ENCODE peak calls at places on chromosome 13, in eight cellular contexts. V is lower leg skin, U is pancreas, Y is choroid plexus epithelial cell, W is tibial artery, G is spleen, L is lower lobe of right lung, X is glutamatergic neuron. H is an unnamed sample.

GRCh38 chr13:103799028-103799427 is 732.8 kb upstream of the SLC10A2 start:
- DNase-seq in V (no peak), U (no peak), Y (peak), W (no peak), G (no peak), L (no peak), X (no peak), H (no peak)

GRCh38 chr13:20848203-20848602 is 54.3 kb downstream of the XPO4 start:
- DNase-seq in V (no peak), U (no peak), Y (no peak), W (no peak), G (no peak), L (no peak), X (no peak), H (no peak)

GRCh38 chr13:33536639-33537425 is 251.3 kb upstream of the STARD13 start:
- DNase-seq in V (no peak), U (no peak), Y (peak), W (no peak), G (no peak), L (no peak), X (no peak), H (no peak)

GRCh38 chr13:70502944-70503343 is 394.7 kb upstream of the KLHL1 start:
- DNase-seq in V (no peak), U (no peak), Y (no peak), W (no peak), G (no peak), L (no peak), X (no peak), H (no peak)

GRCh38 chr13:46896346-46897138 is at the start of gene HTR2A:
- DNase-seq in V (peak), U (no peak), Y (peak), W (peak), G (peak), L (peak), X (no peak), H (peak)

GRCh38 chr13:24038405-24038804 is 122.1 kb upstream of the SPATA13 start:
- DNase-seq in V (no peak), U (no peak), Y (peak), W (no peak), G (no peak), L (no peak), X (no peak), H (no peak)

GRCh38 chr13:65417953-65418352 is 1812.2 kb downstream of the PCDH9 start:
- DNase-seq in V (no peak), U (no peak), Y (peak), W (no peak), G (no peak), L (no peak), X (no peak), H (no peak)

GRCh38 chr13:63954683-63955082 is 2539.0 kb upstream of the PCDH20 start:
- DNase-seq in V (no peak), U (no peak), Y (no peak), W (no peak), G (no peak), L (no peak), X (no peak), H (no peak)

GRCh38 chr13:34432234-34432633 is 509.8 kb upstream of the NBEA start:
- DNase-seq in V (no peak), U (no peak), Y (no peak), W (no peak), G (no peak), L (no peak), X (no peak), H (no peak)

GRCh38 chr13:49683489-49683888 is 7.8 kb downstream of the EBPL start:
- DNase-seq in V (no peak), U (no peak), Y (no peak), W (no peak), G (no peak), L (no peak), X (no peak), H (no peak)

GRCh38 chr13:98014766-98015165 is 61.3 kb downstream of the IPO5 start:
- DNase-seq in V (no peak), U (no peak), Y (peak), W (no peak), G (no peak), L (no peak), X (no peak), H (no peak)

GRCh38 chr13:96982672-96983071 is 11.6 kb downstream of the OXGR1 start:
- DNase-seq in V (no peak), U (no peak), Y (peak), W (no peak), G (no peak), L (no peak), X (no peak), H (no peak)

GRCh38 chr13:113533441-113533840 is 42.9 kb upstream of the DCUN1D2 start:
- DNase-seq in V (peak), U (no peak), Y (no peak), W (no peak), G (peak), L (peak), X (no peak), H (no peak)

GRCh38 chr13:71124230-71124629 is 742.8 kb downstream of the DACH1 start:
- DNase-seq in V (no peak), U (no peak), Y (no peak), W (no peak), G (no peak), L (no peak), X (no peak), H (no peak)

GRCh38 chr13:34542321-34542720 is 399.7 kb upstream of the NBEA start:
- DNase-seq in V (no peak), U (no peak), Y (no peak), W (no peak), G (no peak), L (no peak), X (no peak), H (no peak)

GRCh38 chr13:50589651-50590054 is 253.8 kb downstream of the DLEU7 start:
- DNase-seq in V (no peak), U (no peak), Y (peak), W (no peak), G (no peak), L (no peak), X (no peak), H (no peak)

GRCh38 chr13:95154441-95154886 is 146.8 kb downstream of the ABCC4 start:
- DNase-seq in V (no peak), U (no peak), Y (no peak), W (no peak), G (no peak), L (no peak), X (no peak), H (no peak)

GRCh38 chr13:101127741-101128353 is 288.5 kb downstream of the NALCN start:
- DNase-seq in V (no peak), U (no peak), Y (peak), W (no peak), G (no peak), L (no peak), X (no peak), H (no peak)

GRCh38 chr13:78137404-78138142 is 218.9 kb upstream of the EDNRB start:
- DNase-seq in V (no peak), U (peak), Y (peak), W (no peak), G (no peak), L (no peak), X (peak), H (no peak)

GRCh38 chr13:91174886-91175501 is 172.5 kb upstream of the MIR17HG start:
- DNase-seq in V (no peak), U (no peak), Y (no peak), W (no peak), G (no peak), L (peak), X (peak), H (no peak)

GRCh38 chr13:20993661-20994440 is 67.5 kb downstream of the LATS2 start:
- DNase-seq in V (peak), U (no peak), Y (peak), W (no peak), G (no peak), L (no peak), X (no peak), H (no peak)

GRCh38 chr13:94362411-94362909 is 117.0 kb downstream of the DCT start:
- DNase-seq in V (no peak), U (peak), Y (peak), W (peak), G (no peak), L (no peak), X (peak), H (no peak)

GRCh38 chr13:30708541-30708940 is 26.8 kb upstream of the ALOX5AP start:
- DNase-seq in V (no peak), U (no peak), Y (peak), W (no peak), G (no peak), L (no peak), X (no peak), H (no peak)

GRCh38 chr13:73268306-73268705 is 209.5 kb downstream of the KLF5 start:
- DNase-seq in V (no peak), U (no peak), Y (peak), W (no peak), G (no peak), L (no peak), X (no peak), H (no peak)

GRCh38 chr13:22748866-22749586 is 431.8 kb upstream of the SGCG start:
- DNase-seq in V (no peak), U (no peak), Y (no peak), W (no peak), G (no peak), L (no peak), X (no peak), H (no peak)

GRCh38 chr13:74710006-74710405 is 575.8 kb upstream of the KLF12 start:
- DNase-seq in V (no peak), U (no peak), Y (peak), W (no peak), G (no peak), L (no peak), X (no peak), H (no peak)

GRCh38 chr13:106580551-106580950 is 12.6 kb upstream of the ARGLU1 start:
- DNase-seq in V (no peak), U (no peak), Y (no peak), W (no peak), G (no peak), L (no peak), X (no peak), H (no peak)

GRCh38 chr13:91017031-91017668 is 330.3 kb upstream of the MIR17HG start:
- DNase-seq in V (no peak), U (peak), Y (peak), W (no peak), G (no peak), L (peak), X (peak), H (no peak)

GRCh38 chr13:106182404-106182803 is 353.1 kb downstream of the EFNB2 start:
- DNase-seq in V (no peak), U (no peak), Y (peak), W (no peak), G (no peak), L (no peak), X (no peak), H (no peak)

GRCh38 chr13:108948269-108948671 is 318.9 kb downstream of the MYO16 start:
- DNase-seq in V (no peak), U (no peak), Y (peak), W (no peak), G (no peak), L (no peak), X (no peak), H (no peak)

GRCh38 chr13:47454986-47455385 is 546.1 kb downstream of the SUCLA2 start:
- DNase-seq in V (no peak), U (no peak), Y (peak), W (no peak), G (no peak), L (no peak), X (no peak), H (no peak)

GRCh38 chr13:24052547-24052981 is 108.0 kb upstream of the SPATA13 start:
- DNase-seq in V (no peak), U (no peak), Y (peak), W (no peak), G (no peak), L (no peak), X (no peak), H (no peak)

GRCh38 chr13:39779337-39780270 is 124.1 kb downstream of the COG6 start:
- DNase-seq in V (no peak), U (no peak), Y (peak), W (no peak), G (no peak), L (no peak), X (no peak), H (no peak)

GRCh38 chr13:43132911-43133310 is 109.5 kb downstream of the DNAJC15 start:
- DNase-seq in V (no peak), U (no peak), Y (no peak), W (no peak), G (no peak), L (no peak), X (peak), H (no peak)

GRCh38 chr13:32021785-32022184 is 9.8 kb upstream of the FRY start:
- DNase-seq in V (no peak), U (no peak), Y (no peak), W (no peak), G (no peak), L (no peak), X (no peak), H (no peak)

GRCh38 chr13:41137241-41137640 is 4.6 kb upstream of the KBTBD6 start:
- DNase-seq in V (no peak), U (no peak), Y (no peak), W (no peak), G (no peak), L (no peak), X (no peak), H (no peak)
- TF ChIP-seq CTCF in V (no peak), U (no peak), Y (no peak), W (no peak), G (no peak), L (no peak), X (no peak), H (no peak)

DNA sequence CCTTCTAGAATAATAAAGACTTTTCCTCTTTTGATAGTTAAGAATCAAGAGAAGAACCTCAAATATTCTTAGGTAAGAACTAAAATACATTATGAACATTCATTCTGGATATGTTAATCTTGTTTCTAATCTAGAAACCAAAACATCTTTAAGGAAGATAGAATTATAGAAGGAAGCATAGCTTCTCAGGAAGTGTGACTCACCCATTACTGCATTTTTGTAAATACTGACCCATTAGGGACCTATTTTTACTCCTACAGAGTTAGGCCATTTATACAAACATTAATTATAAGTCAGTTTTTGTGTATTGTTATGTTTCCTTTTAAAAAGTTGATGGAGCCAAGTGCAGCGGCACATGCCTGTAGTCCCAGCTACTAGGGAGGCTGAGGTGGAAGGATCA is 147.1 kb downstream of the NUFIP1 start:
- DNase-seq in V (no peak), U (no peak), Y (peak), W (no peak), G (no peak), L (no peak), X (no peak), H (no peak)
- TF ChIP-seq CTCF in V (no peak), U (no peak), Y (no peak), W (no peak), G (no peak), L (no peak), X (no peak), H (no peak)

DNA sequence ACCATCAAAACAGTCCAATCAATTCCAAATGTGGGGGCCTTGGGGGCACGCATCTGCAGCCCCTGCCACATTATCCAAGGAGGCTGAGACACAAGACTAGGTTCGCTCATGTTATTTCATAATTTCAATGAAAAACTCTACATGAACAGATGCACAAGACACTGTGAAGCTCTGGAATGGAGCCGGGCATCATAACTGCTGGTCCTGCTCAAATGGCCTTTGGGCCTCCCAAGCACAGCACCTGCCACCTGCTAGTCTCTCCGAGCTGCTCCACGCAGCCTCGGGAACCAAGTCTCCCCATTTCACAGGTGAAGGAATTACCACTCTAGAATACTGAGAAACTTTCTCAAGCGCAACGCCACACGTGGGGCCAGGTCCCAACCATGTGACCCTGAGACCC is 16.9 kb downstream of the CARS2 start:
- DNase-seq in V (peak), U (peak), Y (no peak), W (no peak), G (peak), L (no peak), X (no peak), H (no peak)
- TF ChIP-seq CTCF in V (no peak), U (no peak), Y (no peak), W (no peak), G (no peak), L (no peak), X (no peak), H (no peak)

GRCh38 chr13:51900471-51900870 is 38.7 kb downstream of the CCDC70 start:
- DNase-seq in V (no peak), U (no peak), Y (no peak), W (no peak), G (no peak), L (no peak), X (no peak), H (no peak)

GRCh38 chr13:51892657-51893056 is 30.9 kb downstream of the CCDC70 start:
- DNase-seq in V (no peak), U (no peak), Y (no peak), W (no peak), G (no peak), L (no peak), X (no peak), H (no peak)

GRCh38 chr13:51894239-51894638 is 32.5 kb downstream of the CCDC70 start:
- DNase-seq in V (no peak), U (no peak), Y (no peak), W (no peak), G (no peak), L (no peak), X (no peak), H (no peak)

GRCh38 chr13:51895906-51896888 is 34.4 kb downstream of the CCDC70 start:
- DNase-seq in V (no peak), U (peak), Y (peak), W (no peak), G (peak), L (peak), X (peak), H (peak)
- TF ChIP-seq CTCF in V (no peak), U (no peak), Y (peak), W (no peak), G (peak), L (peak), X (peak), H (peak)

GRCh38 chr13:29456419-29456818 is 139.1 kb downstream of the SLC7A1 start:
- DNase-seq in V (no peak), U (no peak), Y (no peak), W (no peak), G (no peak), L (no peak), X (no peak), H (no peak)

GRCh38 chr13:29453657-29454056 is 141.8 kb downstream of the SLC7A1 start:
- DNase-seq in V (no peak), U (no peak), Y (no peak), W (no peak), G (no peak), L (no peak), X (no peak), H (no peak)

GRCh38 chr13:29457299-29457698 is 138.2 kb downstream of the SLC7A1 start:
- DNase-seq in V (no peak), U (no peak), Y (peak), W (no peak), G (no peak), L (no peak), X (no peak), H (no peak)

GRCh38 chr13:29452773-29453574 is 142.5 kb downstream of the SLC7A1 start:
- DNase-seq in V (no peak), U (no peak), Y (no peak), W (no peak), G (no peak), L (no peak), X (no peak), H (no peak)

DNA sequence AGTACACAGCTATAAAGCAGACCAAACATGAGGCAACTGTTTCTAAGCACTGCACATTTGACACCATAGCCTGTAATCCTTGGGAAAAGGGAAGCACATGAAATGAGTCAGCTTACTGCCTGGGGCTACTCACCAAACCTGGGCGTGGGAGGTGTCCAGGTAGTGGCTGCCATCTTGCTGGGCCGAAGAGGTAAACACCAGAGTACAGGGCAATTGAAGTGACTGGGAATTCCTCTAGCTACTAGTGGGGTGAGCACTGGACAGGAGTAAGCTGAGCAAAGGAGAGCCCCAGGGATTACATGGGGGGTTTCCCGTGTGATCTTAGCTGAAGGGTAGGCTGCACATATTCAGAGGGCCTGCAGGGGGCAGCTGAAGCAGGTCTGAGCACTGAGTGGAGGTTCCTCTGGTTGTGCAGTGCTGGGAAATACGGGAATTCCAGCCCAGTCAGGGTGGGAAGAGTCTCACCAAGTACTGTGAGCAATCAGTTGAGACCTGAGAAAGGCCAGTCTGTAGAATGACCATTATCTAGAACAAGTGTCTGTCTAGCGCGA is 140.5 kb downstream of the SLC7A1 start:
- DNase-seq in V (no peak), U (no peak), Y (peak), W (no peak), G (no peak), L (no peak), X (no peak), H (no peak)
- TF ChIP-seq CTCF in V (no peak), U (no peak), Y (peak), W (no peak), G (peak), L (no peak), X (peak), H (peak)

GRCh38 chr13:99176309-99177276 is 24.1 kb upstream of the UBAC2 start:
- DNase-seq in V (peak), U (peak), Y (peak), W (peak), G (peak), L (peak), X (peak), H (peak)

GRCh38 chr13:99174533-99175100 is 26.0 kb upstream of the UBAC2 start:
- DNase-seq in V (peak), U (no peak), Y (peak), W (no peak), G (no peak), L (no peak), X (no peak), H (no peak)

GRCh38 chr13:99182439-99182838 is 18.2 kb upstream of the UBAC2 start:
- DNase-seq in V (no peak), U (no peak), Y (no peak), W (no peak), G (no peak), L (no peak), X (no peak), H (no peak)

GRCh38 chr13:99179460-99179859 is 21.2 kb upstream of the UBAC2 start:
- DNase-seq in V (no peak), U (no peak), Y (no peak), W (no peak), G (no peak), L (no peak), X (no peak), H (no peak)

GRCh38 chr13:99178636-99179035 is 22.0 kb upstream of the UBAC2 start:
- DNase-seq in V (no peak), U (no peak), Y (peak), W (no peak), G (peak), L (no peak), X (no peak), H (peak)
- TF ChIP-seq CTCF in V (no peak), U (no peak), Y (no peak), W (no peak), G (no peak), L (no peak), X (no peak), H (no peak)

H was measured in heart right ventricle.